ENCODE peak calls at places on chromosomes 4 and X, in six cellular contexts. Z, D, V, W, S and C are unnamed samples.

GRCh38 chrX:55813150-55813549 is 95.6 kb downstream of the RRAGB start:
- DNase-seq in Z (no peak), D (no peak), V (no peak), W (no peak), S (no peak), C (no peak)

GRCh38 chr4:184238072-184238743 is 20.5 kb upstream of the ENPP6 start:
- DNase-seq in Z (no peak), D (no peak), V (no peak), W (no peak), S (no peak), C (no peak)

GRCh38 chrX:5829469-5829868 is 399.2 kb downstream of the NLGN4X start:
- DNase-seq in Z (no peak), D (no peak), V (no peak), W (no peak), S (no peak), C (no peak)

GRCh38 chr4:2833671-2834000 is 10.0 kb upstream of the ADD1 start:
- DNase-seq in Z (no peak), D (peak; percentile 21), V (no peak), W (no peak), S (no peak), C (no peak)

GRCh38 chr4:42845586-42845985 is 46.9 kb upstream of the GRXCR1 start:
- DNase-seq in Z (no peak), D (no peak), V (peak; percentile 2), W (no peak), S (peak; percentile 53), C (no peak)

GRCh38 chr4:183136880-183137279 is 37.8 kb downstream of the WWC2 start:
- DNase-seq in Z (peak; percentile 81), D (no peak), V (peak; percentile 34), W (no peak), S (no peak), C (no peak)

GRCh38 chr4:6696611-6697010 is 2.9 kb downstream of the S100P start:
- DNase-seq in Z (no peak), D (no peak), V (no peak), W (no peak), S (peak; percentile 97), C (no peak)

GRCh38 chr4:74486905-74487304 is 42.0 kb downstream of the AREG start:
- DNase-seq in Z (no peak), D (no peak), V (no peak), W (no peak), S (no peak), C (no peak)

GRCh38 chr4:87947381-87948160 is 27.9 kb upstream of the SPP1 start:
- DNase-seq in Z (no peak), D (no peak), V (no peak), W (no peak), S (peak; percentile 86), C (no peak)

GRCh38 chrX:1138476-1138875 is 74.0 kb downstream of the CRLF2 start:
- DNase-seq in Z (no peak), D (peak; percentile 12), V (no peak), W (no peak), S (no peak), C (no peak)

GRCh38 chrX:68511255-68511654 is 12.4 kb downstream of the YIPF6 start:
- DNase-seq in Z (peak; percentile 48), D (no peak), V (peak; percentile 52), W (no peak), S (peak; percentile 13), C (no peak)

GRCh38 chr4:168615294-168615693 is 118.4 kb downstream of the PALLD start:
- DNase-seq in Z (peak; percentile 57), D (no peak), V (no peak), W (no peak), S (no peak), C (peak; percentile 20)

GRCh38 chrX:21725498-21725897 is 32.4 kb downstream of the SMPX start:
- DNase-seq in Z (peak; percentile 60), D (no peak), V (peak; percentile 10), W (no peak), S (no peak), C (no peak)

GRCh38 chr4:6873291-6873690 is 36.3 kb upstream of the TBC1D14 start:
- DNase-seq in Z (no peak), D (no peak), V (peak; percentile 28), W (no peak), S (no peak), C (no peak)

GRCh38 chr4:3711183-3712111 is 54.7 kb upstream of the ADRA2C start:
- DNase-seq in Z (no peak), D (no peak), V (no peak), W (no peak), S (no peak), C (no peak)

GRCh38 chr4:147182041-147182440 is 236.4 kb upstream of the TTC29 start:
- DNase-seq in Z (no peak), D (no peak), V (no peak), W (no peak), S (no peak), C (peak; percentile 38)

GRCh38 chr4:125489952-125490690 is 175.4 kb downstream of the FAT4 start:
- DNase-seq in Z (no peak), D (no peak), V (no peak), W (no peak), S (no peak), C (no peak)

GRCh38 chr4:153393397-153393796 is 48.9 kb downstream of the MND1 start:
- DNase-seq in Z (peak; percentile 85), D (no peak), V (peak; percentile 75), W (no peak), S (no peak), C (no peak)

GRCh38 chrX:12548746-12549145 is 242.5 kb upstream of the PRPS2 start:
- DNase-seq in Z (peak; percentile 17), D (peak; percentile 29), V (peak; percentile 4), W (no peak), S (no peak), C (peak; percentile 40)

GRCh38 chr4:13645075-13645474 is 17.6 kb upstream of the BOD1L1 start:
- DNase-seq in Z (no peak), D (no peak), V (no peak), W (no peak), S (no peak), C (no peak)

GRCh38 chrX:137549846-137550534 is 15.9 kb upstream of the ZIC3 start:
- DNase-seq in Z (no peak), D (peak; percentile 57), V (no peak), W (no peak), S (no peak), C (no peak)

GRCh38 chrX:137549073-137549472 is 16.9 kb upstream of the ZIC3 start:
- DNase-seq in Z (no peak), D (peak; percentile 31), V (no peak), W (no peak), S (no peak), C (no peak)

GRCh38 chrX:137547291-137547690 is 18.6 kb upstream of the ZIC3 start:
- DNase-seq in Z (no peak), D (peak; percentile 50), V (no peak), W (no peak), S (no peak), C (no peak)

GRCh38 chrX:137548261-137548660 is 17.7 kb upstream of the ZIC3 start:
- DNase-seq in Z (no peak), D (peak; percentile 34), V (no peak), W (no peak), S (no peak), C (no peak)

DNA sequence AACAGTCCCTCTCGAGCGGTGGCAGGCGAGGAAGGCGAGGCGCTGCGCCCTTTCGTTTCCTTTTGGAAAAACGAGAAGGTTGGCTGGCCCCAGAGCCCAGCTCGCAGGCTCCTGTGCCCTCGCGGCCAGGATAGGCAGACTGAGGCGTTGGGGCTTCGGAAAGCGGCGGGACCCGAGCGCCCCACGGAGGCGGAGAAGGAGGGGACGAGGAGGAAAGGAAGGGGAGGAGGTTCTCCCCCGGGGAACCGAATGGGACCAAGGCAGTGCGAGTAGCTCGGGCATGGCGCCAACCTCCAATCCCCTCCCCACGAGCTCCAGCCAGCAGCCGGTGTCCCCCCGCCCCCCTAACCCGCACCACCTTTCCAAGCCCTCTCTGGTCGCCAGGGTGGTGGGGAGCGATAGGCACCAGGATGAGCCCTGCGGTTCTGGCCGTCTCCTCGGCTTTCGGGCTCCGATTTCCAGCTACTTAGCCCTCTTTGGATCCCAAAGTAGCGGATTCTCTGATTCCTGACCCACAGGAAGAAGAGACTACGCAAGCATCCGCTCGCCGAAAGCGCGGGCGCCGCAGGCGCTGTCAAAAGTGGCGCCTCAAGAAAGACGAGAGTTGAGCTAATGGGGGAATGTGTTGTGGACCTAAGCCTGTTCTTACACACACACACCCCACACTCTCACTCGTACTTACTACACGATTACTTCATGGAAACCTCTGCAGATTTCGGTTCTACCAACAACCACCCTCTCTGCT is 15.2 kb upstream of the ZIC3 start:
- DNase-seq in Z (no peak), D (peak; percentile 51), V (no peak), W (no peak), S (no peak), C (no peak)
- H3K23ac ChIP-seq in Z (no peak overlapping the region), D (no peak overlapping the region), V (no peak overlapping the region), W (no peak overlapping the region), S (no peak overlapping the region), C (no peak overlapping the region)

GRCh38 chrX:57680160-57680559 is at the start of gene NLRP2B:
- DNase-seq in Z (no peak), D (no peak), V (no peak), W (no peak), S (no peak), C (no peak)

GRCh38 chrX:57674861-57675260 is 5.2 kb downstream of the NLRP2B start:
- DNase-seq in Z (no peak), D (no peak), V (no peak), W (no peak), S (no peak), C (no peak)

GRCh38 chrX:57678686-57679428 is 1.2 kb downstream of the NLRP2B start:
- DNase-seq in Z (no peak), D (no peak), V (no peak), W (no peak), S (no peak), C (no peak)

GRCh38 chrX:57681341-57681740 is 1.3 kb upstream of the NLRP2B start:
- DNase-seq in Z (no peak), D (no peak), V (no peak), W (no peak), S (no peak), C (no peak)

GRCh38 chrX:57677132-57677858 is 2.8 kb downstream of the NLRP2B start:
- DNase-seq in Z (no peak), D (no peak), V (no peak), W (no peak), S (no peak), C (no peak)
- H2AFZ ChIP-seq in Z (no peak overlapping the region), D (no peak overlapping the region), V (no peak overlapping the region), W (no peak overlapping the region), S (no peak overlapping the region), C (no peak overlapping the region)

DNA sequence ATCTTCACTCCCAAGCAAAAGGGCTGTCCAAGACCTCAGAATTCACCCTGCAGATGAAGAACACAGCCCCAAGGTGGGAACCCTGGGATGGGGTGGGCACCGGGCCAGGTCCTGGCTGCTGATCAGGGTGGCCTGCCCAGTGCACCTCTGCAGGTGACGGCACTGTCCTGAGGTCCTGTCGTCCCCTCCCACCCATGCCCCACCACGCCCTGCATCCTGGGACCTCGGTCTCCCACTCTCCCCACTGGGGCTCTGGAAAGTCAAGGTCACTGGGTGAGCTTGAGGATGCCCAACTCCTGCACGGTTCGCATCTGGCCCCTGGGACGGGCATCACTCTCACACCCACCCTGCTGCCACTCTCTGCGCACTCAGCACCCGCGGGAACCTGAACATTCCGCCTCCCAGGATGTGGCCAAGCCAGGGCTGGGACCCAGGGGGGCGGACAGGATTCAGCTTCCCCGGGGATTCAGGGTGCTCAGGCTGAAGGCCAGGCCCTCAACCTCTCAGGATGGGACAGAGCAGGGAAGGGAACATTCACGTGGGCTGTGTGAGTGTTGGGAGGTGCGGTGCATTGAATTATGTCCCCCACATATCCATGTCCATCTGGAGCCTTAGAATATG is 115.9 kb downstream of the CPZ start:
- DNase-seq in Z (no peak), D (no peak), V (no peak), W (no peak), S (no peak), C (no peak)
- H3K23ac ChIP-seq in Z (no peak overlapping the region), D (no peak overlapping the region), V (no peak overlapping the region), W (no peak overlapping the region), S (no peak overlapping the region), C (no peak overlapping the region)

GRCh38 chrX:85544609-85545008 is 165.1 kb upstream of the POF1B start:
- DNase-seq in Z (no peak), D (no peak), V (peak; percentile 0), W (no peak), S (no peak), C (no peak)
- H2AFZ ChIP-seq in Z (no peak overlapping the region), D (no peak overlapping the region), V (no peak overlapping the region), W (no peak overlapping the region), S (no peak overlapping the region), C (no peak overlapping the region)